ENCODE peak calls at places on chromosomes 11 and 22, in seven cellular contexts. E is cardiac muscle cell, H is GM06990, F is colonic mucosa, C is progenitor cell of endocrine pancreas, K is fibroblast of lung, U is Calu3. T is an unnamed sample.

GRCh38 chr11:32706985-32707736 is 87.3 kb downstream of the CCDC73 start:
- DNase-seq in E (peak; percentile 55), H (no peak), F (no peak), C (no peak), K (peak; percentile 91), U (no peak), T (peak; percentile 49)

GRCh38 chr11:35179466-35180135 is 40.6 kb downstream of the CD44 start:
- DNase-seq in E (no peak), H (no peak), F (no peak), C (no peak), K (peak; percentile 71), U (no peak), T (no peak)

GRCh38 chr22:19970479-19971275 is 29.1 kb upstream of the TXNRD2 start:
- DNase-seq in E (peak; percentile 72), H (peak; percentile 80), F (peak; percentile 69), C (peak; percentile 78), K (peak; percentile 35), U (peak; percentile 81), T (peak; percentile 91)

GRCh38 chr11:87976009-87976408 is 199.2 kb downstream of the RAB38 start:
- DNase-seq in E (no peak), H (no peak), F (no peak), C (no peak), K (no peak), U (no peak), T (no peak)

GRCh38 chr11:105092255-105093239 is 47.0 kb downstream of the CARD18 start:
- DNase-seq in E (peak; percentile 25), H (no peak), F (no peak), C (no peak), K (peak; percentile 14), U (no peak), T (no peak)

GRCh38 chr22:29784451-29785361 is 17.5 kb downstream of the UQCR10 start:
- DNase-seq in E (peak; percentile 71), H (no peak), F (peak; percentile 31), C (no peak), K (peak; percentile 38), U (no peak), T (no peak)

GRCh38 chr11:82807646-82808045 is 74.0 kb upstream of the FAM181B start:
- DNase-seq in E (no peak), H (no peak), F (no peak), C (no peak), K (no peak), U (no peak), T (no peak)

GRCh38 chr22:43275545-43275981 is 67.6 kb downstream of the SCUBE1 start:
- DNase-seq in E (peak; percentile 42), H (no peak), F (no peak), C (no peak), K (no peak), U (peak; percentile 37), T (no peak)

GRCh38 chr11:94793002-94793401 is 24.8 kb downstream of the AMOTL1 start:
- DNase-seq in E (no peak), H (no peak), F (no peak), C (no peak), K (peak; percentile 55), U (no peak), T (no peak)

GRCh38 chr11:66417000-66417399 is 3.8 kb upstream of the NPAS4 start:
- DNase-seq in E (no peak), H (no peak), F (no peak), C (no peak), K (no peak), U (no peak), T (no peak)

GRCh38 chr22:49088801-49089791 is 738.6 kb downstream of the BRD1 start:
- DNase-seq in E (no peak), H (no peak), F (no peak), C (no peak), K (no peak), U (no peak), T (no peak)

GRCh38 chr11:121086866-121087265 is 14.2 kb upstream of the TECTA start:
- DNase-seq in E (peak; percentile 20), H (no peak), F (no peak), C (no peak), K (peak; percentile 16), U (no peak), T (no peak)

GRCh38 chr11:59891781-59892181 is 13.2 kb downstream of the OOSP3 start:
- DNase-seq in E (peak; percentile 20), H (no peak), F (no peak), C (no peak), K (peak; percentile 18), U (no peak), T (no peak)

GRCh38 chr22:48366591-48366990 is 1461.1 kb downstream of the BRD1 start:
- DNase-seq in E (no peak), H (no peak), F (no peak), C (no peak), K (no peak), U (no peak), T (no peak)

GRCh38 chr11:113376156-113376555 is 11.4 kb upstream of the ANKK1 start:
- DNase-seq in E (peak; percentile 73), H (no peak), F (no peak), C (no peak), K (peak; percentile 20), U (no peak), T (peak; percentile 45)

GRCh38 chr11:111413849-111414248 is 34.8 kb upstream of the POU2AF1 start:
- DNase-seq in E (no peak), H (no peak), F (no peak), C (no peak), K (no peak), U (no peak), T (no peak)

GRCh38 chr11:117259417-117259816 is 26.9 kb downstream of the RNF214 start:
- DNase-seq in E (peak; percentile 73), H (no peak), F (no peak), C (no peak), K (peak; percentile 84), U (no peak), T (no peak)

GRCh38 chr22:30837531-30837930 is 131.0 kb downstream of the MORC2 start:
- DNase-seq in E (no peak), H (no peak), F (no peak), C (no peak), K (no peak), U (no peak), T (no peak)

GRCh38 chr22:20033045-20033706 is 12.3 kb downstream of the TANGO2 start:
- DNase-seq in E (no peak), H (no peak), F (no peak), C (no peak), K (no peak), U (no peak), T (no peak)

GRCh38 chr11:85643255-85643654 is 4.5 kb upstream of the TMEM126A start:
- DNase-seq in E (peak; percentile 76), H (no peak), F (no peak), C (no peak), K (no peak), U (no peak), T (no peak)

GRCh38 chr11:2015044-2015443 is 17.4 kb upstream of the H19 start:
- DNase-seq in E (no peak), H (no peak), F (no peak), C (no peak), K (no peak), U (no peak), T (no peak)

GRCh38 chr11:1160231-1161101 is 2.7 kb downstream of the MUC5AC start:
- DNase-seq in E (no peak), H (no peak), F (no peak), C (peak; percentile 9), K (no peak), U (no peak), T (peak; percentile 25)

GRCh38 chr11:109629734-109630133 is 207.7 kb downstream of the C11orf87 start:
- DNase-seq in E (no peak), H (no peak), F (no peak), C (no peak), K (peak; percentile 3), U (no peak), T (no peak)

GRCh38 chr11:1873048-1873812 is 18.5 kb downstream of the PRR33 start:
- DNase-seq in E (peak; percentile 63), H (no peak), F (no peak), C (no peak), K (peak; percentile 25), U (no peak), T (no peak)

GRCh38 chr11:90646706-90647105 is 423.9 kb upstream of the CHORDC1 start:
- DNase-seq in E (no peak), H (no peak), F (no peak), C (no peak), K (no peak), U (no peak), T (no peak)

GRCh38 chr11:19679952-19680823 is 32.4 kb upstream of the NAV2 start:
- DNase-seq in E (peak; percentile 97), H (no peak), F (peak; percentile 66), C (no peak), K (peak; percentile 98), U (peak; percentile 81), T (no peak)
- TF ChIP-seq CTCF in E (no peak), H (no peak), F (no peak), C (no peak), K (peak; percentile 10), U (no peak), T (no peak)

GRCh38 chr22:50271519-50271970 is 1.4 kb upstream of the MAPK11 start:
- DNase-seq in E (peak; percentile 78), H (peak; percentile 76), F (peak; percentile 82), C (no peak), K (peak; percentile 63), U (peak; percentile 79), T (peak; percentile 92)
- TF ChIP-seq CTCF in E (no peak), H (peak; percentile 30), F (no peak), C (peak; percentile 20), K (no peak), U (no peak), T (no peak)

GRCh38 chr11:122271167-122271566 is 155.2 kb upstream of the BLID start:
- DNase-seq in E (no peak), H (no peak), F (no peak), C (no peak), K (no peak), U (no peak), T (no peak)

GRCh38 chr11:122271747-122272146 is 155.7 kb upstream of the BLID start:
- DNase-seq in E (no peak), H (no peak), F (no peak), C (no peak), K (no peak), U (no peak), T (no peak)

GRCh38 chr11:122264121-122264520 is 148.1 kb upstream of the BLID start:
- DNase-seq in E (no peak), H (no peak), F (no peak), C (no peak), K (no peak), U (no peak), T (no peak)

GRCh38 chr11:122268601-122269130 is 152.7 kb upstream of the BLID start:
- DNase-seq in E (no peak), H (no peak), F (no peak), C (no peak), K (no peak), U (no peak), T (no peak)

DNA sequence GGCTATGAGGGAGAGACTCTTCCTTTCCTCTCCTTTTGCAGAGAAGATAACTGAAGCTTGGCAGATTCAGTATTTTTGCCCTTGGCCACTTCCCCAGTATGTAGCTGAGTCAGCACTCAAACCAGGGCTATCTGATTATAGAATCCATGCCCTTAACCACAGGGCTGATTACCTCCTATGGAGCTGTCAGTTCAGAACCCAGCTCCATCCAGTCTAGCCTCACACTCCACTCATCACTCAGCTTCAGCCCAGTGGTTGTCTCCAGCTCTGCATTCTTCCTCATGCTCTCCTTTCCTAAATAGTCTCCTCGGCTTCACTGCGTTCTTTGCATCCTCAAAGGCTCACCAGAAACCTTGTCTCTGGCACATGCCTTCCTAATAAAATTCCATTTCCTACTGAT is 151.6 kb upstream of the BLID start:
- DNase-seq in E (peak; percentile 93), H (no peak), F (no peak), C (no peak), K (peak; percentile 87), U (no peak), T (no peak)
- TF ChIP-seq CTCF in E (no peak), H (no peak), F (no peak), C (no peak), K (no peak), U (no peak), T (no peak)

GRCh38 chr22:40213478-40213877 is 35.8 kb downstream of the TNRC6B start:
- DNase-seq in E (no peak), H (no peak), F (no peak), C (no peak), K (no peak), U (no peak), T (no peak)
- TF ChIP-seq CTCF in E (no peak), H (no peak), F (no peak), C (no peak), K (no peak), U (no peak), T (no peak)